ENCODE peak calls at places on chromosomes 2 and 18, in five cellular contexts. One of them, this sample, is unnamed.

GRCh38 chr2:176118606-176119370 is 2.2 kb downstream of the HOXD10 start:
- DNase-seq in colonic mucosa: no peak
- DNase-seq in fibroblast of lung: no peak
- DNase-seq in kidney: peak
- DNase-seq in Panc1: no peak
- DNase-seq in this sample: no peak

GRCh38 chr2:204078003-204078698 is 141.6 kb downstream of the ICOS start:
- DNase-seq in kidney: no peak
- DNase-seq in fibroblast of lung: no peak
- DNase-seq in Panc1: no peak
- DNase-seq in colonic mucosa: no peak
- DNase-seq in this sample: no peak

GRCh38 chr2:167681646-167682045 is 565.7 kb downstream of the STK39 start:
- DNase-seq in fibroblast of lung: no peak
- DNase-seq in Panc1: no peak
- DNase-seq in colonic mucosa: no peak
- DNase-seq in kidney: no peak
- DNase-seq in this sample: no peak

GRCh38 chr18:79528846-79529245 is 133.1 kb downstream of the NFATC1 start:
- DNase-seq in colonic mucosa: peak
- DNase-seq in kidney: peak
- DNase-seq in fibroblast of lung: peak
- DNase-seq in Panc1: peak
- DNase-seq in this sample: peak

GRCh38 chr18:6389005-6389404 is 25.7 kb downstream of the L3MBTL4 start:
- DNase-seq in colonic mucosa: no peak
- DNase-seq in fibroblast of lung: no peak
- DNase-seq in Panc1: no peak
- DNase-seq in kidney: no peak
- DNase-seq in this sample: no peak

GRCh38 chr2:202037086-202037485 is 3.4 kb downstream of the FZD7 start:
- DNase-seq in Panc1: no peak
- DNase-seq in fibroblast of lung: peak
- DNase-seq in colonic mucosa: no peak
- DNase-seq in kidney: no peak
- DNase-seq in this sample: no peak

GRCh38 chr2:129768485-129769258 is 210.8 kb upstream of the RAB6C start:
- DNase-seq in colonic mucosa: no peak
- DNase-seq in Panc1: no peak
- DNase-seq in kidney: no peak
- DNase-seq in fibroblast of lung: no peak
- DNase-seq in this sample: no peak

GRCh38 chr18:49178736-49179135 is 228.0 kb upstream of the SMAD7 start:
- DNase-seq in colonic mucosa: peak
- DNase-seq in Panc1: no peak
- DNase-seq in fibroblast of lung: peak
- DNase-seq in kidney: no peak
- DNase-seq in this sample: no peak

GRCh38 chr2:238121511-238122286 is 16.8 kb upstream of the KLHL30 start:
- DNase-seq in Panc1: no peak
- DNase-seq in fibroblast of lung: no peak
- DNase-seq in kidney: peak
- DNase-seq in colonic mucosa: no peak
- DNase-seq in this sample: no peak

GRCh38 chr2:151905963-151906632 is 77.9 kb upstream of the ARL5A start:
- DNase-seq in colonic mucosa: no peak
- DNase-seq in fibroblast of lung: no peak
- DNase-seq in kidney: no peak
- DNase-seq in Panc1: no peak
- DNase-seq in this sample: no peak

GRCh38 chr2:27915874-27916273 is 25.3 kb downstream of the BABAM2 start:
- DNase-seq in kidney: no peak
- DNase-seq in colonic mucosa: no peak
- DNase-seq in fibroblast of lung: no peak
- DNase-seq in Panc1: no peak
- DNase-seq in this sample: no peak

GRCh38 chr2:122174061-122174460 is 418.6 kb downstream of the TSN start:
- DNase-seq in fibroblast of lung: no peak
- DNase-seq in Panc1: no peak
- DNase-seq in colonic mucosa: no peak
- DNase-seq in kidney: no peak
- DNase-seq in this sample: no peak

GRCh38 chr2:188399159-188399558 is 107.5 kb downstream of the GULP1 start:
- DNase-seq in colonic mucosa: no peak
- DNase-seq in fibroblast of lung: peak
- DNase-seq in kidney: no peak
- DNase-seq in Panc1: no peak
- DNase-seq in this sample: no peak

GRCh38 chr2:28610583-28611201 is 114.8 kb downstream of the PLB1 start:
- DNase-seq in Panc1: no peak
- DNase-seq in fibroblast of lung: peak
- DNase-seq in colonic mucosa: peak
- DNase-seq in kidney: peak
- DNase-seq in this sample: no peak

GRCh38 chr2:136306801-136307200 is 188.9 kb upstream of the CXCR4 start:
- DNase-seq in Panc1: no peak
- DNase-seq in fibroblast of lung: no peak
- DNase-seq in colonic mucosa: no peak
- DNase-seq in kidney: no peak
- DNase-seq in this sample: no peak

GRCh38 chr2:68282814-68283812 is 30.8 kb upstream of the PPP3R1 start:
- DNase-seq in kidney: no peak
- DNase-seq in Panc1: peak
- DNase-seq in fibroblast of lung: peak
- DNase-seq in colonic mucosa: no peak
- DNase-seq in this sample: no peak

GRCh38 chr2:27296466-27296865 is 11.8 kb downstream of the UCN start:
- DNase-seq in kidney: peak
- DNase-seq in fibroblast of lung: peak
- DNase-seq in Panc1: no peak
- DNase-seq in colonic mucosa: no peak
- DNase-seq in this sample: no peak

GRCh38 chr2:202149953-202150352 is 76.9 kb downstream of the KIAA2012 start:
- DNase-seq in colonic mucosa: no peak
- DNase-seq in kidney: no peak
- DNase-seq in Panc1: no peak
- DNase-seq in fibroblast of lung: no peak
- DNase-seq in this sample: no peak

GRCh38 chr2:171893824-171894611 is at the start of gene SLC25A12:
- DNase-seq in kidney: peak
- DNase-seq in fibroblast of lung: peak
- DNase-seq in colonic mucosa: peak
- DNase-seq in Panc1: peak
- DNase-seq in this sample: peak

GRCh38 chr2:225010804-225011203 is 31.5 kb downstream of the DOCK10 start:
- DNase-seq in colonic mucosa: no peak
- DNase-seq in fibroblast of lung: peak
- DNase-seq in kidney: no peak
- DNase-seq in Panc1: peak
- DNase-seq in this sample: no peak

GRCh38 chr2:196166876-196167275 is 4.5 kb downstream of the STK17B start:
- DNase-seq in kidney: no peak
- DNase-seq in Panc1: no peak
- DNase-seq in colonic mucosa: no peak
- DNase-seq in fibroblast of lung: peak
- DNase-seq in this sample: no peak

GRCh38 chr2:133390151-133390550 is 178.1 kb downstream of the NCKAP5 start:
- DNase-seq in colonic mucosa: no peak
- DNase-seq in Panc1: no peak
- DNase-seq in fibroblast of lung: no peak
- DNase-seq in kidney: no peak
- DNase-seq in this sample: no peak

GRCh38 chr18:41881285-41881684 is 73.7 kb upstream of the PIK3C3 start:
- DNase-seq in fibroblast of lung: peak
- DNase-seq in colonic mucosa: no peak
- DNase-seq in kidney: no peak
- DNase-seq in Panc1: no peak
- DNase-seq in this sample: no peak

GRCh38 chr18:49137585-49137984 is 186.8 kb upstream of the SMAD7 start:
- DNase-seq in fibroblast of lung: no peak
- DNase-seq in Panc1: no peak
- DNase-seq in kidney: no peak
- DNase-seq in colonic mucosa: no peak
- DNase-seq in this sample: no peak

GRCh38 chr2:60979231-60979630 is 38.3 kb upstream of the PEX13 start:
- DNase-seq in fibroblast of lung: no peak
- DNase-seq in kidney: no peak
- DNase-seq in Panc1: no peak
- DNase-seq in colonic mucosa: no peak
- DNase-seq in this sample: no peak

GRCh38 chr18:47251289-47252120 is at the start of gene SKOR2:
- DNase-seq in kidney: no peak
- DNase-seq in Panc1: no peak
- DNase-seq in fibroblast of lung: no peak
- DNase-seq in colonic mucosa: no peak
- DNase-seq in this sample: no peak

GRCh38 chr2:239326831-239327535 is 73.8 kb downstream of the HDAC4 start:
- DNase-seq in Panc1: no peak
- DNase-seq in colonic mucosa: peak
- DNase-seq in fibroblast of lung: peak
- DNase-seq in kidney: no peak
- DNase-seq in this sample: peak

GRCh38 chr2:229129738-229130371 is 141.2 kb downstream of the PID1 start:
- DNase-seq in colonic mucosa: peak
- DNase-seq in fibroblast of lung: peak
- DNase-seq in Panc1: no peak
- DNase-seq in kidney: no peak
- DNase-seq in this sample: no peak

GRCh38 chr2:237717366-237718276 is 81.0 kb upstream of the RBM44 start:
- DNase-seq in Panc1: no peak
- DNase-seq in colonic mucosa: no peak
- DNase-seq in kidney: no peak
- DNase-seq in fibroblast of lung: no peak
- DNase-seq in this sample: no peak

GRCh38 chr2:145123606-145124005 is 603.7 kb upstream of the ZEB2 start:
- DNase-seq in fibroblast of lung: peak
- DNase-seq in colonic mucosa: peak
- DNase-seq in Panc1: no peak
- DNase-seq in kidney: peak
- DNase-seq in this sample: peak

GRCh38 chr2:137838255-137839092 is 125.8 kb upstream of the HNMT start:
- DNase-seq in colonic mucosa: no peak
- DNase-seq in fibroblast of lung: peak
- DNase-seq in kidney: no peak
- DNase-seq in Panc1: peak
- DNase-seq in this sample: no peak

GRCh38 chr2:218323526-218324472 is 31.5 kb upstream of the TMBIM1 start:
- DNase-seq in fibroblast of lung: peak
- DNase-seq in kidney: peak
- DNase-seq in Panc1: no peak
- DNase-seq in colonic mucosa: peak
- DNase-seq in this sample: peak

GRCh38 chr2:218318241-218318640 is 25.9 kb upstream of the TMBIM1 start:
- DNase-seq in Panc1: no peak
- DNase-seq in fibroblast of lung: no peak
- DNase-seq in kidney: no peak
- DNase-seq in colonic mucosa: no peak
- DNase-seq in this sample: no peak

GRCh38 chr2:218319813-218320360 is 27.6 kb upstream of the TMBIM1 start:
- DNase-seq in colonic mucosa: no peak
- DNase-seq in kidney: no peak
- DNase-seq in Panc1: no peak
- DNase-seq in fibroblast of lung: no peak
- DNase-seq in this sample: no peak

GRCh38 chr2:218322756-218323525 is 30.6 kb upstream of the TMBIM1 start:
- DNase-seq in Panc1: no peak
- DNase-seq in colonic mucosa: peak
- DNase-seq in kidney: peak
- DNase-seq in fibroblast of lung: peak
- DNase-seq in this sample: peak

GRCh38 chr2:218320704-218321336 is 28.5 kb upstream of the TMBIM1 start:
- DNase-seq in Panc1: no peak
- DNase-seq in kidney: no peak
- DNase-seq in colonic mucosa: no peak
- DNase-seq in fibroblast of lung: no peak
- DNase-seq in this sample: no peak
- H3K27ac ChIP-seq in Panc1: no peak
- H3K27ac ChIP-seq in kidney: no peak
- H3K27ac ChIP-seq in colonic mucosa: no peak
- H3K27ac ChIP-seq in fibroblast of lung: no peak
- H3K27ac ChIP-seq in this sample: no peak

DNA sequence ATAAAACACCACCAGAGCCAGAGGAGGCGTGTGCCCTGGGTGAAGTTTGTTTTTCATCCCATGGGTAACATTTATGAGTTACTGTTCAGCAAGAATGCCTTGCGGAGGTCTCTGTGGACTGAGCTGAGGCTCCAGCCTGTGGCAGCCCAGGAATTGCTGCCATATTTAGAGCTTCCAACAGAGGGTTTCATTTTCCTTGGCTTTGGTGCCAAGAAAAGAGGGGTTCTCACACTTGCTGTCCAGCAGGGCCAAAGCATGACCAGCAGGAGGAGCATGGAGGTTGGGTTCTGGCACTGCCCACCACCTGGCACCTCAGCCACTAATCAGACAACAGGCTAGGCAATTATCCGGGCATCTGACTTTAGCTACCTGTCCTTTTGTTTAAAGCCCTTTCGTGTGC is 36.7 kb downstream of the EPAS1 start:
- DNase-seq in fibroblast of lung: no peak
- DNase-seq in Panc1: no peak
- DNase-seq in colonic mucosa: no peak
- DNase-seq in kidney: no peak
- DNase-seq in this sample: no peak
- TF ChIP-seq CTCF in fibroblast of lung: no peak
- TF ChIP-seq CTCF in Panc1: peak
- TF ChIP-seq CTCF in colonic mucosa: peak
- TF ChIP-seq CTCF in kidney: peak
- TF ChIP-seq CTCF in this sample: peak

GRCh38 chr2:156476021-156476420 is 39.8 kb downstream of the GPD2 start:
- DNase-seq in Panc1: no peak
- DNase-seq in colonic mucosa: no peak
- DNase-seq in fibroblast of lung: no peak
- DNase-seq in kidney: no peak
- DNase-seq in this sample: no peak

GRCh38 chr2:156473445-156473844 is 37.3 kb downstream of the GPD2 start:
- DNase-seq in kidney: no peak
- DNase-seq in fibroblast of lung: no peak
- DNase-seq in colonic mucosa: no peak
- DNase-seq in Panc1: no peak
- DNase-seq in this sample: no peak

GRCh38 chr2:156474316-156474715 is 38.1 kb downstream of the GPD2 start:
- DNase-seq in fibroblast of lung: no peak
- DNase-seq in kidney: no peak
- DNase-seq in colonic mucosa: no peak
- DNase-seq in Panc1: no peak
- DNase-seq in this sample: no peak

GRCh38 chr2:156480376-156480775 is 44.2 kb downstream of the GPD2 start:
- DNase-seq in Panc1: no peak
- DNase-seq in colonic mucosa: no peak
- DNase-seq in fibroblast of lung: no peak
- DNase-seq in kidney: no peak
- DNase-seq in this sample: no peak

GRCh38 chr2:156476516-156477206 is 40.5 kb downstream of the GPD2 start:
- DNase-seq in Panc1: no peak
- DNase-seq in kidney: no peak
- DNase-seq in colonic mucosa: no peak
- DNase-seq in fibroblast of lung: peak
- DNase-seq in this sample: no peak
- H3K27ac ChIP-seq in Panc1: no peak
- H3K27ac ChIP-seq in kidney: no peak
- H3K27ac ChIP-seq in colonic mucosa: no peak
- H3K27ac ChIP-seq in fibroblast of lung: no peak
- H3K27ac ChIP-seq in this sample: no peak

GRCh38 chr18:12946549-12947354 is 1.1 kb upstream of the SEH1L start:
- DNase-seq in fibroblast of lung: peak
- DNase-seq in colonic mucosa: peak
- DNase-seq in Panc1: no peak
- DNase-seq in kidney: peak
- DNase-seq in this sample: no peak
- TF ChIP-seq CTCF in fibroblast of lung: no peak
- TF ChIP-seq CTCF in colonic mucosa: no peak
- TF ChIP-seq CTCF in Panc1: no peak
- TF ChIP-seq CTCF in kidney: no peak
- TF ChIP-seq CTCF in this sample: no peak

This sample was measured in upper lobe of right lung.